ENCODE peak calls at places on chromosomes 2 and 18, in five cellular contexts. A, V, T, G and Y are unnamed samples. For H3K27me3 and H3K4me1, the result is how much of the 10 kb centered on the place peaks cover.

GRCh38 chr2:220994841-220995240 is 577.3 kb downstream of the EPHA4 start:
- DNase-seq in V (no peak), A (no peak), T (no peak), G (no peak), Y (no peak)

GRCh38 chr2:46302005-46302696 is 4.9 kb downstream of the EPAS1 start:
- DNase-seq in V (no peak), G (no peak), A (no peak), T (no peak), Y (no peak)

GRCh38 chr2:172101008-172101706 is 1.5 kb downstream of the DLX2 start:
- DNase-seq in A (no peak), T (no peak), V (no peak), G (no peak), Y (no peak)

GRCh38 chr2:19720306-19720705 is 181.5 kb downstream of the TTC32 start:
- DNase-seq in T (no peak), A (no peak), V (no peak), G (no peak), Y (no peak)

GRCh38 chr2:55159037-55159651 is 72.9 kb downstream of the CLHC1 start:
- DNase-seq in G (no peak), A (no peak), T (peak), V (no peak), Y (no peak)

GRCh38 chr2:148602918-148603561 is 41.5 kb upstream of the EPC2 start:
- DNase-seq in A (no peak), V (no peak), G (no peak), T (no peak), Y (no peak)

GRCh38 chr2:23436346-23437099 is 51.5 kb downstream of the KLHL29 start:
- DNase-seq in G (peak), A (no peak), V (no peak), T (peak), Y (no peak)

GRCh38 chr2:18047896-18048657 is 169.6 kb downstream of the KCNS3 start:
- DNase-seq in A (no peak), G (no peak), T (no peak), V (peak), Y (no peak)

GRCh38 chr2:111618577-111618930 is 265.4 kb downstream of the ANAPC1 start:
- DNase-seq in G (no peak), V (no peak), A (no peak), T (peak), Y (no peak)

GRCh38 chr18:44453505-44453904 is 227.2 kb upstream of the SETBP1 start:
- DNase-seq in T (no peak), A (no peak), V (no peak), G (no peak), Y (no peak)

GRCh38 chr18:62837011-62837410 is 121.7 kb downstream of the PHLPP1 start:
- DNase-seq in V (no peak), A (no peak), T (no peak), G (no peak), Y (no peak)

GRCh38 chr2:228589115-228589514 is 407.6 kb upstream of the SPHKAP start:
- DNase-seq in G (no peak), T (no peak), V (no peak), A (no peak), Y (no peak)

GRCh38 chr2:182949572-182950189 is 83.2 kb upstream of the FRZB start:
- DNase-seq in A (no peak), V (no peak), G (no peak), T (peak), Y (peak)

GRCh38 chr2:69359371-69359770 is 27.7 kb downstream of the GFPT1 start:
- DNase-seq in V (no peak), G (no peak), A (no peak), T (no peak), Y (no peak)

GRCh38 chr2:229591611-229592010 is 122.7 kb downstream of the DNER start:
- DNase-seq in G (no peak), T (no peak), A (no peak), V (no peak), Y (no peak)

GRCh38 chr2:85400951-85401805 is 9.0 kb downstream of the CAPG start:
- DNase-seq in T (no peak), G (no peak), V (no peak), A (no peak), Y (no peak)

GRCh38 chr2:75495862-75496261 is 64.9 kb downstream of the EVA1A start:
- DNase-seq in G (no peak), V (no peak), T (no peak), A (no peak), Y (no peak)

GRCh38 chr2:12397861-12398260 is 318.9 kb upstream of the TRIB2 start:
- DNase-seq in G (no peak), V (no peak), T (no peak), A (no peak), Y (no peak)

GRCh38 chr2:81645750-81646301 is 1341.3 kb upstream of the LRRTM1 start:
- DNase-seq in G (no peak), T (no peak), V (no peak), A (no peak), Y (no peak)

GRCh38 chr18:62420513-62421209 is 95.6 kb downstream of the TNFRSF11A start:
- DNase-seq in V (no peak), G (no peak), T (peak), A (peak), Y (no peak)

GRCh38 chr2:158685646-158686045 is 109.5 kb upstream of the DAPL1 start:
- DNase-seq in A (no peak), G (no peak), T (no peak), V (no peak), Y (no peak)

GRCh38 chr2:20449501-20450200 is 2.8 kb downstream of the RHOB start:
- DNase-seq in G (no peak), T (peak), V (no peak), A (no peak), Y (no peak)

GRCh38 chr2:95025406-95026319 is at the start of gene MAL:
- DNase-seq in A (no peak), G (peak), V (no peak), T (no peak), Y (no peak)

GRCh38 chr2:147829106-147829505 is 15.7 kb upstream of the ACVR2A start:
- DNase-seq in G (no peak), V (peak), T (peak), A (no peak), Y (no peak)

GRCh38 chr2:188897096-188897495 is 77.1 kb upstream of the COL3A1 start:
- DNase-seq in A (no peak), T (no peak), G (no peak), V (no peak), Y (no peak)

GRCh38 chr18:49673281-49673680 is 111.4 kb downstream of the LIPG start:
- DNase-seq in V (no peak), T (no peak), A (no peak), G (no peak), Y (no peak)

GRCh38 chr18:49678440-49678839 is 116.6 kb downstream of the LIPG start:
- DNase-seq in A (no peak), G (no peak), T (no peak), V (no peak), Y (no peak)

GRCh38 chr18:49681387-49681786 is 119.5 kb downstream of the LIPG start:
- DNase-seq in T (no peak), G (no peak), A (no peak), V (no peak), Y (no peak)

GRCh38 chr18:49677081-49677480 is 115.2 kb downstream of the LIPG start:
- DNase-seq in V (no peak), A (no peak), T (no peak), G (no peak), Y (no peak)

GRCh38 chr18:49677762-49678398 is 116.0 kb downstream of the LIPG start:
- DNase-seq in V (no peak), A (no peak), T (peak), G (no peak), Y (no peak)
- H3K27me3 ChIP-seq in V (under half), A (under half), T (under half), G (under half), Y (under half)

GRCh38 chr2:128750328-128751165 is 431.9 kb upstream of the HS6ST1 start:
- DNase-seq in A (no peak), G (no peak), T (no peak), V (no peak), Y (no peak)

GRCh38 chr2:128752691-128753263 is 434.1 kb upstream of the HS6ST1 start:
- DNase-seq in G (no peak), A (no peak), V (no peak), T (no peak), Y (no peak)

GRCh38 chr2:128754246-128754724 is 435.6 kb upstream of the HS6ST1 start:
- DNase-seq in A (no peak), V (no peak), T (no peak), G (no peak), Y (no peak)

GRCh38 chr2:128753321-128753720 is 434.7 kb upstream of the HS6ST1 start:
- DNase-seq in T (no peak), A (no peak), V (no peak), G (no peak), Y (no peak)

GRCh38 chr2:128751751-128752150 is 433.1 kb upstream of the HS6ST1 start:
- DNase-seq in G (no peak), V (no peak), A (no peak), T (no peak), Y (no peak)
- H3K4me1 ChIP-seq in G (under half), V (under half), A (under half), T (under half), Y (under half)

GRCh38 chr2:219017166-219017931 is 24.0 kb downstream of the CFAP65 start:
- DNase-seq in G (no peak), T (no peak), V (no peak), A (no peak), Y (no peak)
- H3K27me3 ChIP-seq in G (under half), T (under half), V (under half), A (under half), Y (under half)

GRCh38 chr2:3132466-3132865 is 245.2 kb downstream of the EIPR1 start:
- DNase-seq in G (no peak), T (no peak), V (no peak), A (no peak), Y (no peak)

GRCh38 chr2:3130444-3130843 is 247.2 kb downstream of the EIPR1 start:
- DNase-seq in A (no peak), V (no peak), T (no peak), G (no peak), Y (no peak)

GRCh38 chr2:3131636-3132326 is 245.8 kb downstream of the EIPR1 start:
- DNase-seq in V (no peak), A (no peak), G (no peak), T (no peak), Y (no peak)

GRCh38 chr2:3129867-3130266 is 247.8 kb downstream of the EIPR1 start:
- DNase-seq in A (no peak), G (no peak), V (no peak), T (no peak), Y (no peak)

GRCh38 chr2:3130889-3131635 is 246.6 kb downstream of the EIPR1 start:
- DNase-seq in T (no peak), V (no peak), A (no peak), G (no peak), Y (no peak)
- H3K4me1 ChIP-seq in T (under half), V (under half), A (under half), G (under half), Y (under half)

GRCh38 chr2:239598732-239599090 is 197.9 kb upstream of the HDAC4 start:
- DNase-seq in G (peak), A (no peak), T (no peak), V (no peak), Y (no peak)
- H3K27me3 ChIP-seq in G (under half), A (under half), T (under half), V (under half), Y (under half)

GRCh38 chr18:3254725-3255124 is 7.1 kb downstream of the MYL12A start:
- DNase-seq in A (no peak), G (no peak), T (no peak), V (no peak), Y (no peak)

GRCh38 chr18:3250237-3251107 is 2.9 kb downstream of the MYL12A start:
- DNase-seq in A (no peak), T (peak), V (no peak), G (no peak), Y (no peak)

GRCh38 chr18:3252843-3253242 is 5.2 kb downstream of the MYL12A start:
- DNase-seq in T (no peak), V (no peak), A (no peak), G (no peak), Y (no peak)

GRCh38 chr18:3251249-3251962 is 3.8 kb downstream of the MYL12A start:
- DNase-seq in T (peak), G (no peak), V (no peak), A (no peak), Y (no peak)

GRCh38 chr18:3251963-3252277 is 4.3 kb downstream of the MYL12A start:
- DNase-seq in G (no peak), T (peak), A (no peak), V (no peak), Y (no peak)
- H3K4me1 ChIP-seq in G (under half), T (under half), A (half or more), V (under half), Y (half or more)

DNA sequence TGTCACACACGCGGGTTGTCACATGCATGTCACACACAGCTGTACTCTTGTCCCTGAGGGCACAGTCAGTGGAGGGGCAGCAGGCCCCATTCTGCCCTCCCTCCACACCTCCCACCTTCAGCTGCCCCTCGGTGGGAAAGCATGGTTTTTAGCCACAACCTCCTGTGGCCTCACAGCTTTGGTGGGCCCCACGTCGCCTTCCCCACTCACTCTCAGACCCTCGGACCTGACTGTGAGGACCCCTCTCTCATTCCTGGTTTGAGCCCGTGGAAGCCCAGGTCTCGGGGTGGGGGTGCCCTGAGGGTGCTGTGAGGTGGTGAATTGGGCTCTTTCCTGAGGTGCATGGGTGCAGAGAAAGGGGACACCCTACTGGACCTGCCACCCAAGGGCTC is 19.9 kb downstream of the KCNG2 start:
- DNase-seq in G (no peak), A (no peak), T (no peak), V (no peak), Y (no peak)
- H3K27me3 ChIP-seq in G (under half), A (under half), T (under half), V (under half), Y (under half)

GRCh38 chr2:168639024-168639423 is 163.4 kb upstream of the NOSTRIN start:
- DNase-seq in A (no peak), T (no peak), G (no peak), V (no peak), Y (no peak)

GRCh38 chr2:168633200-168633599 is 169.2 kb upstream of the NOSTRIN start:
- DNase-seq in V (no peak), T (no peak), A (no peak), G (no peak), Y (no peak)

GRCh38 chr2:168632733-168633132 is 169.7 kb upstream of the NOSTRIN start:
- DNase-seq in A (no peak), T (peak), G (no peak), V (no peak), Y (no peak)

GRCh38 chr2:168633895-168634294 is 168.5 kb upstream of the NOSTRIN start:
- DNase-seq in A (no peak), T (no peak), V (no peak), G (no peak), Y (no peak)

DNA sequence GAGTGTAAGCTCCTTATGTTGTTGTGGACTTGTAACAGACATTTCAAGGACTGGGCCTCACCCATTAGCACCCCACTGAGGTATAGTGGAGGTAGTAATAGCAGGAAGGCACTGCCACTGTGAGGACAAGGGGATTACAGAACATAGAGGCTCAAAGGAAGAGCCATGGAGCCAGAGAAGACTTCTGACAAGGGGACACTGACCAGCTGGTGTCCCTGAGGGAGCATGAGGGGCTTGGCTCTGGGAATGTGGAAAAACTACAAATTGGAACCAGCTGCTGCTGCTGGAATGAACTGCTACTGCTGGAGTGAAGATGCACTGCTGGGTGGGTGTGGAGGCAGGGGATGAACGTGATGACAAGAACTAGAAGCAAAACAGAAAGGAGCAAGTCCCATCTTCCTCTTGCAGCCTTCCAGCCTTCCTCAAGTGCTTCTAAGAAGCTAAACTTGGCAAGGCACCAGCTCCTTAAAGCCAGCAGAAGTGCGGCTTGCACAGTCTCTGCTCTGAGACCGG is 167.3 kb upstream of the NOSTRIN start:
- DNase-seq in V (no peak), T (no peak), G (peak), A (no peak), Y (no peak)
- H3K4me1 ChIP-seq in V (under half), T (under half), G (under half), A (under half), Y (under half)

DNA sequence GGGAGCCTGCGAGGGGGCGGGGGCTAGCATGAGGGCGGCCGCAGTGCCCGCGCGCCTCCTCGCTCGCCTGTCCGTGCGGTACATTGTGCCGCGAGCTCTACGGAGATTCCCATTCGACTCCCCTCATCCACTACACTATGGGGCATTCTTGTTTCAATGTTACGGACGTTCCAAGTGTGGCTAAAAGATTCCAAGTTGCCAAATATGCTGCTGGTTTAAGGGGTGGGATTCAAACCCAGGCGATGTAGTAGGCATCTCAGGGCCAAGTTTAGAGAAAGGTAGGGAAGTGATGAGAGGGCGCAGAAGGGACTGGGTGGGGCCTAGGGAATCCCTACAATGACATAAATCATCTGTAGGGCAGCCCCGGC is 10.0 kb upstream of the CRYBA2 start:
- DNase-seq in A (no peak), T (peak), V (no peak), G (no peak), Y (no peak)
- H3K27me3 ChIP-seq in A (under half), T (half or more), V (under half), G (half or more), Y (under half)